ENCODE peak calls at places on chromosomes 4 and X, in six cellular contexts. P, N, O, I, J and E are unnamed samples.

GRCh38 chrX:85017721-85018120 is 14.0 kb downstream of the APOOL start:
- DNase-seq in N (peak), I (no peak), O (no peak), P (no peak), J (no peak), E (no peak)

GRCh38 chrX:155009994-155010472 is 12.5 kb downstream of the F8 start:
- DNase-seq in I (no peak), J (no peak), P (no peak), O (no peak), N (no peak), E (no peak)

GRCh38 chrX:131068945-131069719 is 11.0 kb downstream of the ARHGAP36 start:
- DNase-seq in N (peak), J (peak), P (peak), O (no peak), I (peak), E (no peak)

GRCh38 chr4:167930171-167930570 is 162.2 kb upstream of the ANXA10 start:
- DNase-seq in O (no peak), P (no peak), I (no peak), N (no peak), J (peak), E (no peak)

GRCh38 chr4:39544580-39545315 is 17.5 kb upstream of the UGDH start:
- DNase-seq in I (peak), P (no peak), O (no peak), N (peak), J (no peak), E (no peak)

GRCh38 chrX:19535481-19535880 is 20.2 kb upstream of the MAP3K15 start:
- DNase-seq in J (peak), N (no peak), O (peak), P (no peak), I (peak), E (no peak)

GRCh38 chrX:40383969-40384368 is 196.8 kb upstream of the ATP6AP2 start:
- DNase-seq in P (no peak), O (no peak), I (no peak), N (no peak), J (no peak), E (no peak)

GRCh38 chr4:53616219-53616618 is 24.9 kb upstream of the LNX1 start:
- DNase-seq in I (no peak), P (no peak), O (no peak), N (no peak), J (no peak), E (no peak)

GRCh38 chr4:56260320-56260719 is 127.0 kb downstream of the AASDH start:
- DNase-seq in P (no peak), I (no peak), O (no peak), J (no peak), N (no peak), E (no peak)

GRCh38 chrX:52574416-52575275 is 57.8 kb upstream of the XAGE1B start:
- DNase-seq in O (peak), N (peak), P (peak), I (peak), J (peak), E (no peak)

GRCh38 chr4:95304898-95305297 is 243.9 kb downstream of the UNC5C start:
- DNase-seq in I (no peak), P (no peak), N (no peak), O (no peak), J (peak), E (no peak)

GRCh38 chr4:70838972-70839536 is 636 bp downstream of the GRSF1 start:
- DNase-seq in N (peak), J (peak), O (peak), P (peak), I (peak), E (peak)

GRCh38 chrX:2325076-2325784 is 175.5 kb downstream of the DHRSX start:
- DNase-seq in P (no peak), N (no peak), J (no peak), O (no peak), I (peak), E (peak)

GRCh38 chr4:89599026-89599425 is 237.9 kb downstream of the SNCA start:
- DNase-seq in I (no peak), N (no peak), P (no peak), O (no peak), J (no peak), E (no peak)

GRCh38 chrX:132592880-132593279 is 104.0 kb upstream of the MBNL3 start:
- DNase-seq in J (peak), N (no peak), O (no peak), I (peak), P (no peak), E (no peak)

GRCh38 chr4:174450452-174450851 is 71.8 kb downstream of the HPGD start:
- DNase-seq in I (no peak), O (no peak), J (no peak), N (no peak), P (no peak), E (no peak)